ENCODE peak calls at places on chromosomes 4 and X, in nine cellular contexts. O, F, N, C, T, R, Z, K and W are unnamed samples.

GRCh38 chrX:11664211-11664888 is 1.4 kb downstream of the ARHGAP6 start:
- DNase-seq in O (no peak), F (no peak), N (no peak), C (no peak), T (no peak), R (no peak), Z (no peak), K (no peak), W (no peak)

GRCh38 chr4:180116840-180117239 is 2126.4 kb upstream of the TENM3 start:
- DNase-seq in O (no peak), F (no peak), N (no peak), C (no peak), T (no peak), R (no peak), Z (no peak), K (no peak), W (no peak)

GRCh38 chr4:97144199-97144598 is 999.1 kb downstream of the STPG2 start:
- DNase-seq in O (no peak), F (no peak), N (no peak), C (no peak), T (no peak), R (no peak), Z (no peak), K (no peak), W (no peak)

GRCh38 chr4:137674066-137674465 is 141.8 kb upstream of the PCDH18 start:
- DNase-seq in O (no peak), F (no peak), N (no peak), C (no peak), T (no peak), R (no peak), Z (no peak), K (no peak), W (no peak)

GRCh38 chrX:153767674-153768055 is 3.6 kb downstream of the PLXNB3 start:
- DNase-seq in O (no peak), F (no peak), N (no peak), C (no peak), T (no peak), R (no peak), Z (no peak), K (no peak), W (no peak)

GRCh38 chr4:149158852-149159251 is 656.8 kb downstream of the IQCM start:
- DNase-seq in O (no peak), F (no peak), N (no peak), C (no peak), T (no peak), R (no peak), Z (no peak), K (no peak), W (no peak)

GRCh38 chr4:2788532-2789103 is 4.3 kb upstream of the SH3BP2 start:
- DNase-seq in O (no peak), F (no peak), N (no peak), C (no peak), T (no peak), R (no peak), Z (no peak), K (no peak), W (peak; percentile 38)

GRCh38 chrX:69100478-69100877 is 64.8 kb downstream of the PJA1 start:
- DNase-seq in O (no peak), F (no peak), N (no peak), C (no peak), T (no peak), R (no peak), Z (no peak), K (no peak), W (no peak)

GRCh38 chr4:126191536-126191935 is 876.8 kb downstream of the FAT4 start:
- DNase-seq in O (no peak), F (no peak), N (no peak), C (no peak), T (no peak), R (no peak), Z (no peak), K (no peak), W (no peak)

GRCh38 chr4:98773638-98774037 is 115.2 kb upstream of the TSPAN5 start:
- DNase-seq in O (no peak), F (no peak), N (no peak), C (no peak), T (no peak), R (no peak), Z (no peak), K (no peak), W (no peak)

GRCh38 chr4:1407657-1408333 is 1.6 kb upstream of the NKX1-1 start:
- DNase-seq in O (no peak), F (no peak), N (no peak), C (no peak), T (no peak), R (no peak), Z (no peak), K (no peak), W (no peak)

GRCh38 chrX:72269671-72270251 is 7.3 kb downstream of the RPS4X start:
- DNase-seq in O (peak; percentile 14), F (peak; percentile 15), N (no peak), C (no peak), T (no peak), R (no peak), Z (no peak), K (no peak), W (no peak)

GRCh38 chrX:43961699-43962098 is 11.5 kb downstream of the NDP start:
- DNase-seq in O (no peak), F (no peak), N (no peak), C (no peak), T (no peak), R (no peak), Z (no peak), K (no peak), W (peak; percentile 3)

GRCh38 chr4:88166608-88167007 is 8.2 kb upstream of the ABCG2 start:
- DNase-seq in O (no peak), F (no peak), N (no peak), C (no peak), T (no peak), R (no peak), Z (no peak), K (no peak), W (no peak)

GRCh38 chr4:121233982-121234381 is 69.9 kb upstream of the TNIP3 start:
- DNase-seq in O (no peak), F (no peak), N (no peak), C (no peak), T (no peak), R (no peak), Z (no peak), K (no peak), W (no peak)

GRCh38 chr4:48340276-48340904 is 939 bp upstream of the SLAIN2 start:
- DNase-seq in O (peak; percentile 26), F (no peak), N (no peak), C (no peak), T (no peak), R (no peak), Z (peak; percentile 38), K (no peak), W (peak; percentile 32)

GRCh38 chr4:3486556-3487270 is 23.6 kb downstream of the DOK7 start:
- DNase-seq in O (no peak), F (no peak), N (no peak), C (no peak), T (no peak), R (no peak), Z (no peak), K (no peak), W (no peak)

GRCh38 chr4:183889190-183889589 is 15.9 kb upstream of the STOX2 start:
- DNase-seq in O (no peak), F (peak; percentile 60), N (no peak), C (no peak), T (no peak), R (no peak), Z (no peak), K (no peak), W (no peak)

GRCh38 chr4:150739591-150739990 is 157.6 kb downstream of the MAB21L2 start:
- DNase-seq in O (no peak), F (no peak), N (no peak), C (no peak), T (no peak), R (no peak), Z (no peak), K (no peak), W (no peak)

GRCh38 chr4:168109527-168109926 is 17.2 kb downstream of the ANXA10 start:
- DNase-seq in O (no peak), F (no peak), N (no peak), C (no peak), T (no peak), R (no peak), Z (no peak), K (no peak), W (no peak)

GRCh38 chr4:7070729-7071511 is 3.1 kb upstream of the GRPEL1 start:
- DNase-seq in O (peak; percentile 89), F (peak; percentile 91), N (peak; percentile 75), C (no peak), T (no peak), R (peak; percentile 76), Z (peak; percentile 73), K (peak; percentile 83), W (no peak)

GRCh38 chrX:38293741-38294140 is 33.6 kb downstream of the RPGR start:
- DNase-seq in O (no peak), F (no peak), N (no peak), C (no peak), T (no peak), R (no peak), Z (no peak), K (no peak), W (no peak)

GRCh38 chrX:131671714-131672113 is 127.8 kb downstream of the OR13H1 start:
- DNase-seq in O (no peak), F (no peak), N (no peak), C (no peak), T (no peak), R (no peak), Z (no peak), K (no peak), W (no peak)

GRCh38 chr4:66489783-66490452 is 819.6 kb upstream of the EPHA5 start:
- DNase-seq in O (no peak), F (no peak), N (peak; percentile 14), C (no peak), T (no peak), R (no peak), Z (no peak), K (no peak), W (no peak)

GRCh38 chrX:1452497-1453389 is at the start of gene ASMTL:
- DNase-seq in O (peak; percentile 99), F (peak; percentile 100), N (peak; percentile 88), C (peak; percentile 81), T (peak; percentile 96), R (peak; percentile 100), Z (peak; percentile 92), K (peak; percentile 99), W (peak; percentile 80)

GRCh38 chr4:159398236-159398638 is 295.4 kb downstream of the RAPGEF2 start:
- DNase-seq in O (no peak), F (no peak), N (no peak), C (peak; percentile 63), T (no peak), R (no peak), Z (no peak), K (no peak), W (peak; percentile 7)

GRCh38 chr4:183503497-183504063 is 1.3 kb upstream of the ING2 start:
- DNase-seq in O (no peak), F (no peak), N (peak; percentile 34), C (no peak), T (no peak), R (no peak), Z (peak; percentile 2), K (no peak), W (no peak)